ENCODE peak calls at places on chromosomes 16 and 17, in six cellular contexts. X, F, G, R, I and A are unnamed samples.

GRCh38 chr17:14499976-14500375 is 199.1 kb downstream of the HS3ST3B1 start:
- DNase-seq in X (no peak), F (no peak), G (no peak), R (no peak), I (no peak), A (no peak)

GRCh38 chr17:17151962-17152361 is 54.2 kb downstream of the PLD6 start:
- DNase-seq in X (peak; percentile 71), F (no peak), G (peak; percentile 91), R (peak; percentile 60), I (peak; percentile 76), A (no peak)

GRCh38 chr17:69282002-69282401 is 44.9 kb downstream of the ABCA5 start:
- DNase-seq in X (no peak), F (no peak), G (no peak), R (no peak), I (no peak), A (no peak)

GRCh38 chr16:4674926-4675530 is 18.3 kb upstream of the NUDT16L1 start:
- DNase-seq in X (no peak), F (no peak), G (no peak), R (no peak), I (no peak), A (no peak)

GRCh38 chr17:57876866-57877237 is 27.0 kb upstream of the MRPS23 start:
- DNase-seq in X (no peak), F (no peak), G (no peak), R (no peak), I (no peak), A (no peak)

GRCh38 chr16:51124896-51125295 is 26.2 kb downstream of the SALL1 start:
- DNase-seq in X (no peak), F (no peak), G (no peak), R (no peak), I (no peak), A (no peak)

GRCh38 chr17:82754297-82755208 is 2.7 kb downstream of the TBCD start:
- DNase-seq in X (no peak), F (no peak), G (no peak), R (no peak), I (no peak), A (no peak)

GRCh38 chr17:65046236-65046635 is 10.3 kb downstream of the GNA13 start:
- DNase-seq in X (no peak), F (no peak), G (no peak), R (no peak), I (no peak), A (no peak)

GRCh38 chr16:88628512-88628974 is 9.8 kb upstream of the IL17C start:
- DNase-seq in X (no peak), F (no peak), G (peak; percentile 79), R (no peak), I (no peak), A (no peak)

GRCh38 chr16:16974192-16974591 is 496.6 kb downstream of the XYLT1 start:
- DNase-seq in X (peak; percentile 14), F (no peak), G (no peak), R (no peak), I (no peak), A (no peak)

GRCh38 chr16:55701442-55702319 is 45.9 kb downstream of the SLC6A2 start:
- DNase-seq in X (peak; percentile 32), F (no peak), G (peak; percentile 79), R (peak; percentile 35), I (peak; percentile 76), A (no peak)

GRCh38 chr17:10041916-10042588 is 137.0 kb upstream of the RCVRN start:
- DNase-seq in X (no peak), F (peak; percentile 45), G (no peak), R (no peak), I (no peak), A (no peak)

GRCh38 chr16:58882292-58882691 is 148.2 kb upstream of the GOT2 start:
- DNase-seq in X (no peak), F (peak; percentile 31), G (no peak), R (no peak), I (no peak), A (no peak)

GRCh38 chr17:3167574-3167973 is 29.7 kb upstream of the OR1A2 start:
- DNase-seq in X (no peak), F (peak; percentile 17), G (no peak), R (no peak), I (no peak), A (no peak)

GRCh38 chr17:80058311-80058955 is 22.0 kb downstream of the CCDC40 start:
- DNase-seq in X (no peak), F (no peak), G (no peak), R (no peak), I (no peak), A (no peak)

GRCh38 chr16:59478806-59479205 is 744.7 kb upstream of the GOT2 start:
- DNase-seq in X (no peak), F (no peak), G (no peak), R (no peak), I (no peak), A (no peak)

GRCh38 chr17:27878776-27879562 is 14.2 kb downstream of the LYRM9 start:
- DNase-seq in X (no peak), F (no peak), G (no peak), R (peak; percentile 60), I (no peak), A (no peak)

GRCh38 chr17:65027305-65027704 is 29.2 kb downstream of the GNA13 start:
- DNase-seq in X (no peak), F (peak; percentile 45), G (no peak), R (no peak), I (no peak), A (no peak)

GRCh38 chr16:3674513-3675295 is 20.2 kb downstream of the DNASE1 start:
- DNase-seq in X (no peak), F (no peak), G (peak; percentile 53), R (no peak), I (no peak), A (no peak)

GRCh38 chr16:79847101-79847500 is 246.6 kb upstream of the MAF start:
- DNase-seq in X (peak; percentile 68), F (no peak), G (no peak), R (no peak), I (peak; percentile 39), A (no peak)

GRCh38 chr17:69047368-69048263 is 13.1 kb downstream of the ABCA9 start:
- DNase-seq in X (no peak), F (no peak), G (peak; percentile 66), R (peak; percentile 72), I (peak; percentile 76), A (no peak)

GRCh38 chr17:50111687-50112655 is 16.8 kb downstream of the PDK2 start:
- DNase-seq in X (no peak), F (no peak), G (peak; percentile 85), R (no peak), I (peak; percentile 46), A (no peak)

GRCh38 chr17:74245818-74246204 is 28.2 kb upstream of the DNAI2 start:
- DNase-seq in X (no peak), F (no peak), G (no peak), R (no peak), I (no peak), A (no peak)

GRCh38 chr16:57985204-57986121 is 14.5 kb upstream of the CNGB1 start:
- DNase-seq in X (no peak), F (no peak), G (peak; percentile 66), R (no peak), I (no peak), A (no peak)

GRCh38 chr16:30459456-30459855 is 13.1 kb upstream of the ITGAL start:
- DNase-seq in X (no peak), F (no peak), G (no peak), R (no peak), I (no peak), A (no peak)

GRCh38 chr16:88613293-88613692 is 25.1 kb upstream of the IL17C start:
- DNase-seq in X (no peak), F (no peak), G (no peak), R (no peak), I (no peak), A (no peak)

GRCh38 chr17:14940946-14941280 is 324.2 kb downstream of the PMP22 start:
- DNase-seq in X (no peak), F (no peak), G (no peak), R (no peak), I (no peak), A (no peak)

GRCh38 chr17:41914358-41914766 is 4.4 kb downstream of the ACLY start:
- DNase-seq in X (no peak), F (no peak), G (no peak), R (no peak), I (no peak), A (no peak)

GRCh38 chr17:78998311-78999055 is 11.1 kb downstream of the CANT1 start:
- DNase-seq in X (peak; percentile 63), F (no peak), G (peak; percentile 85), R (peak; percentile 43), I (peak; percentile 75), A (no peak)

GRCh38 chr17:36743130-36743529 is 141.7 kb downstream of the MRM1 start:
- DNase-seq in X (no peak), F (no peak), G (no peak), R (no peak), I (no peak), A (no peak)

GRCh38 chr16:8869212-8869987 is 594 bp upstream of the CARHSP1 start:
- DNase-seq in X (no peak), F (no peak), G (no peak), R (peak; percentile 51), I (no peak), A (no peak)

GRCh38 chr17:34252138-34252889 is 2.8 kb upstream of the CCL2 start:
- DNase-seq in X (peak; percentile 89), F (peak; percentile 7), G (peak; percentile 96), R (peak; percentile 89), I (peak; percentile 75), A (no peak)

GRCh38 chr17:29042679-29043538 is at the start of gene PIPOX:
- DNase-seq in X (no peak), F (peak; percentile 30), G (no peak), R (no peak), I (no peak), A (no peak)
- H3K4me3 ChIP-seq in X (no peak within 1 kb of the TSS), F (no peak within 1 kb of the TSS), G (no peak within 1 kb of the TSS), R (no peak within 1 kb of the TSS), I (peak within 1 kb of the TSS; percentile 1), A (no peak within 1 kb of the TSS)

GRCh38 chr17:77160877-77161530 is 20.2 kb downstream of the SEC14L1 start:
- DNase-seq in X (no peak), F (no peak), G (no peak), R (no peak), I (no peak), A (no peak)
- H3K27ac ChIP-seq in X (no peak overlapping the region), F (no peak overlapping the region), G (no peak overlapping the region), R (peak overlapping the region; percentile 41), I (peak overlapping the region; percentile 66), A (no peak overlapping the region)

GRCh38 chr17:77451271-77451893 is 310.6 kb downstream of the SEC14L1 start:
- DNase-seq in X (peak; percentile 66), F (no peak), G (peak; percentile 89), R (peak; percentile 78), I (peak; percentile 81), A (no peak)
- TF ChIP-seq POLR2A in X (peak; percentile 36), F (peak; percentile 83), G (no peak), R (no peak), I (no peak), A (peak; percentile 35)

DNA sequence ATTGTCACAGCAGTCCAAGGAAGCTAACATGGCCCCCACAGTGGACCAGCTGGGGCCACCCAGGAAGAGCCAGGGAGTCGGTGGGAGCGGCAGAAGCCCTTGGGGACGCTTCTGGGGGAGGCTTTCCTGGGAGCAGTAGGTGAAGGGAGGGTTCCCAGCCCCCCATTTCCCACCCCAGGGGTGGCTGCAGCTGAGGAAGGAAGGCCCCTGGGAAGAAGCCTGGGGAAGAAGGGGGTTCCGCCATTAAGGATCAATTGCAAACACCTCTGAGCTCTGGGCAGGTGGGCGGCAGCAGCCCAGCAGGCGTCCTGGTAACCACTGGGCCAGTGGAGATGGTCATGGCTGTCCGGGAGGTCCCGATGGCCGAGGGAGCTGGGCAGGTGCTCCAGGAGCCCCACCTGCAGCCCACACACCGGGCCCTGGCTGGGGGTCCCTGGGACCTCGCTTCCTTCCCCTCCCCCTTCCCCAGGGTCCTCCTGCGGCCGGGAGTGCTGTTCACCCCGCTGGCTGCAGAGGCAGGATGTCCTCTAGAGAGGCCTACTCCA is 592 bp upstream of the PERCC1 start:
- DNase-seq in X (no peak), F (no peak), G (no peak), R (no peak), I (no peak), A (no peak)
- H3K4me3 ChIP-seq in X (no peak overlapping the region), F (no peak overlapping the region), G (no peak overlapping the region), R (no peak overlapping the region), I (no peak overlapping the region), A (no peak overlapping the region)